ENCODE peak calls at places on chromosomes 2 and 18, in four cellular contexts. B, Y, M and P are unnamed samples.

GRCh38 chr2:186274936-186275575 is 211.0 kb upstream of the ZC3H15 start:
- DNase-seq in Y (no peak), M (no peak), B (no peak), P (no peak)

GRCh38 chr2:121888189-121888557 is 132.7 kb downstream of the TSN start:
- DNase-seq in M (peak), B (no peak), Y (no peak), P (no peak)

GRCh38 chr2:84833481-84834150 is 47.3 kb downstream of the TRABD2A start:
- DNase-seq in M (no peak), B (no peak), Y (no peak), P (no peak)

GRCh38 chr2:97740590-97741182 is 27.3 kb downstream of the ZAP70 start:
- DNase-seq in B (no peak), Y (no peak), M (peak), P (peak)

GRCh38 chr18:36711014-36711725 is 117.6 kb downstream of the TPGS2 start:
- DNase-seq in B (no peak), M (no peak), Y (no peak), P (no peak)

GRCh38 chr18:8749492-8749891 is 44.1 kb downstream of the MTCL1 start:
- DNase-seq in B (no peak), M (no peak), Y (no peak), P (no peak)

GRCh38 chr2:309148-309969 is 21.5 kb upstream of the ALKAL2 start:
- DNase-seq in B (no peak), M (no peak), Y (no peak), P (no peak)

GRCh38 chr2:241087420-241088268 is 14.4 kb downstream of the MTERF4 start:
- DNase-seq in Y (no peak), B (no peak), M (peak), P (no peak)

GRCh38 chr2:134628453-134628852 is 90.3 kb downstream of the TMEM163 start:
- DNase-seq in M (no peak), Y (no peak), B (no peak), P (peak)

GRCh38 chr2:73103018-73103542 is 9.7 kb downstream of the RAB11FIP5 start:
- DNase-seq in M (no peak), B (no peak), Y (no peak), P (peak)

GRCh38 chr2:138324068-138324771 is 177.3 kb upstream of the SPOPL start:
- DNase-seq in Y (no peak), M (no peak), B (no peak), P (no peak)

GRCh38 chr2:150627526-150627925 is 140.1 kb upstream of the RND3 start:
- DNase-seq in Y (no peak), B (no peak), M (no peak), P (no peak)

GRCh38 chr2:15242936-15243461 is 318.1 kb downstream of the NBAS start:
- DNase-seq in M (no peak), B (no peak), Y (no peak), P (no peak)

GRCh38 chr2:2586068-2586776 is 255.1 kb upstream of the MYT1L start:
- DNase-seq in B (no peak), M (no peak), Y (no peak), P (no peak)

GRCh38 chr2:215808194-215808593 is 205.2 kb downstream of the MREG start:
- DNase-seq in Y (no peak), B (no peak), M (no peak), P (no peak)

GRCh38 chr18:12422936-12423335 is 15.2 kb downstream of the PRELID3A start:
- DNase-seq in M (no peak), B (no peak), Y (no peak), P (no peak)

GRCh38 chr2:32680937-32681336 is 53.1 kb downstream of the TTC27 start:
- DNase-seq in B (no peak), Y (no peak), M (no peak), P (no peak)

GRCh38 chr2:105490956-105491355 is 92.1 kb upstream of the FHL2 start:
- DNase-seq in M (no peak), B (no peak), Y (no peak), P (no peak)

GRCh38 chr18:13454363-13455150 is 236.0 kb downstream of the LDLRAD4 start:
- DNase-seq in Y (no peak), M (no peak), B (no peak), P (no peak)